ENCODE peak calls at places on chromosomes 7 and 10, in six cellular contexts. P is H1, I is neuronal stem cell, F is mesenchymal stem cell, L is H9, V is trophoblast cell. H is an unnamed sample.

GRCh38 chr7:12630615-12630884 is 56.9 kb upstream of the ARL4A start:
- DNase-seq in V (no peak), L (no peak), I (no peak), P (no peak), F (no peak), H (no peak)

GRCh38 chr7:111561909-111562732 is at the start of gene IMMP2L:
- DNase-seq in L (peak), I (peak), V (peak), P (peak), F (peak), H (peak)

GRCh38 chr7:136687693-136688322 is 180.6 kb upstream of the CHRM2 start:
- DNase-seq in V (no peak), P (no peak), F (peak), L (no peak), I (peak), H (peak)

GRCh38 chr7:111082351-111082750 is 8.6 kb upstream of the LRRN3 start:
- DNase-seq in V (no peak), P (no peak), F (peak), I (no peak), L (no peak), H (peak)

GRCh38 chr7:76338298-76339084 is 20.3 kb downstream of the YWHAG start:
- DNase-seq in V (peak), L (no peak), P (no peak), I (no peak), F (no peak), H (no peak)

GRCh38 chr10:129517680-129518057 is 50.6 kb downstream of the MGMT start:
- DNase-seq in P (no peak), V (no peak), L (no peak), I (no peak), F (no peak), H (no peak)

GRCh38 chr7:78213402-78213801 is 414.8 kb downstream of the PHTF2 start:
- DNase-seq in I (no peak), V (no peak), F (no peak), P (no peak), L (no peak), H (no peak)

GRCh38 chr7:10138087-10138854 is 835.4 kb upstream of the PHF14 start:
- DNase-seq in L (no peak), V (no peak), F (no peak), I (no peak), P (no peak), H (no peak)

GRCh38 chr7:40234046-40234445 is 99.2 kb downstream of the SUGCT start:
- DNase-seq in L (no peak), V (no peak), I (no peak), F (no peak), P (no peak), H (no peak)

GRCh38 chr10:87761892-87762291 is 56.1 kb downstream of the ATAD1 start:
- DNase-seq in F (peak), P (no peak), V (peak), L (no peak), I (no peak), H (peak)

GRCh38 chr10:84452006-84452405 is 123.6 kb downstream of the CCSER2 start:
- DNase-seq in V (no peak), P (no peak), F (peak), I (no peak), L (no peak), H (peak)

GRCh38 chr7:2006921-2007381 is 225.8 kb downstream of the MAD1L1 start:
- DNase-seq in V (no peak), P (no peak), L (peak), I (no peak), F (no peak), H (no peak)

GRCh38 chr7:114086491-114086905 is 167.7 kb upstream of the PPP1R3A start:
- DNase-seq in F (no peak), P (peak), V (no peak), L (peak), I (no peak), H (no peak)

GRCh38 chr7:108497082-108497725 is 28.7 kb downstream of the PNPLA8 start:
- DNase-seq in I (peak), V (peak), F (peak), L (no peak), P (peak), H (peak)

GRCh38 chr10:93760490-93760889 is 2.8 kb downstream of the LGI1 start:
- DNase-seq in P (no peak), I (no peak), V (no peak), F (no peak), L (no peak), H (no peak)

GRCh38 chr7:127770870-127771269 is 118.9 kb downstream of the SND1 start:
- DNase-seq in L (no peak), V (no peak), F (peak), P (no peak), I (no peak), H (peak)

GRCh38 chr7:132240262-132240661 is 336.0 kb downstream of the PLXNA4 start:
- DNase-seq in I (no peak), V (no peak), L (no peak), P (no peak), F (no peak), H (no peak)

GRCh38 chr10:121516483-121516882 is 81.8 kb downstream of the FGFR2 start:
- DNase-seq in P (no peak), V (no peak), I (no peak), L (no peak), F (no peak), H (no peak)

GRCh38 chr7:6833636-6834035 is 7.6 kb upstream of the CCZ1B start:
- DNase-seq in L (no peak), I (no peak), V (no peak), P (no peak), F (no peak), H (no peak)

GRCh38 chr7:83072576-83073517 is 89.8 kb downstream of the PCLO start:
- DNase-seq in I (no peak), P (no peak), L (no peak), V (no peak), F (no peak), H (no peak)

GRCh38 chr10:119871881-119872609 is 598 bp downstream of the MCMBP start:
- DNase-seq in P (peak), V (peak), L (peak), I (peak), F (peak), H (peak)

GRCh38 chr7:69598487-69599148 is 343 bp downstream of the AUTS2 start:
- DNase-seq in L (no peak), F (no peak), P (no peak), V (no peak), I (peak), H (no peak)

GRCh38 chr7:7424151-7424873 is 111.4 kb downstream of the COL28A1 start:
- DNase-seq in P (peak), F (peak), V (peak), I (peak), L (peak), H (peak)

GRCh38 chr7:136870799-136871487 is 2.5 kb downstream of the CHRM2 start:
- DNase-seq in F (peak), P (peak), L (peak), V (no peak), I (peak), H (no peak)

GRCh38 chr7:36387437-36388345 is 2.0 kb upstream of the ANLN start:
- DNase-seq in L (no peak), V (peak), I (no peak), P (no peak), F (no peak), H (no peak)

GRCh38 chr10:78316451-78316931 is 282.8 kb downstream of the RPS24 start:
- DNase-seq in I (no peak), F (peak), P (peak), V (no peak), L (no peak), H (peak)

GRCh38 chr7:75762350-75762917 is 9.6 kb downstream of the CCL26 start:
- DNase-seq in I (peak), L (no peak), P (no peak), V (peak), F (peak), H (peak)

GRCh38 chr7:27184342-27185012 is 555 bp downstream of the HOXA11 start:
- DNase-seq in V (no peak), P (peak), L (peak), F (peak), I (no peak), H (peak)

GRCh38 chr10:76036962-76037361 is 605.5 kb downstream of the LRMDA start:
- DNase-seq in L (no peak), P (no peak), F (no peak), I (no peak), V (no peak), H (no peak)

GRCh38 chr10:76038696-76039095 is 607.3 kb downstream of the LRMDA start:
- DNase-seq in I (no peak), L (no peak), P (no peak), V (no peak), F (no peak), H (no peak)

GRCh38 chr10:76037531-76037930 is 606.1 kb downstream of the LRMDA start:
- DNase-seq in V (peak), I (no peak), L (no peak), P (no peak), F (peak), H (no peak)

GRCh38 chr10:76040830-76041220 is 609.4 kb downstream of the LRMDA start:
- DNase-seq in I (no peak), L (no peak), F (no peak), P (no peak), V (no peak), H (no peak)

DNA sequence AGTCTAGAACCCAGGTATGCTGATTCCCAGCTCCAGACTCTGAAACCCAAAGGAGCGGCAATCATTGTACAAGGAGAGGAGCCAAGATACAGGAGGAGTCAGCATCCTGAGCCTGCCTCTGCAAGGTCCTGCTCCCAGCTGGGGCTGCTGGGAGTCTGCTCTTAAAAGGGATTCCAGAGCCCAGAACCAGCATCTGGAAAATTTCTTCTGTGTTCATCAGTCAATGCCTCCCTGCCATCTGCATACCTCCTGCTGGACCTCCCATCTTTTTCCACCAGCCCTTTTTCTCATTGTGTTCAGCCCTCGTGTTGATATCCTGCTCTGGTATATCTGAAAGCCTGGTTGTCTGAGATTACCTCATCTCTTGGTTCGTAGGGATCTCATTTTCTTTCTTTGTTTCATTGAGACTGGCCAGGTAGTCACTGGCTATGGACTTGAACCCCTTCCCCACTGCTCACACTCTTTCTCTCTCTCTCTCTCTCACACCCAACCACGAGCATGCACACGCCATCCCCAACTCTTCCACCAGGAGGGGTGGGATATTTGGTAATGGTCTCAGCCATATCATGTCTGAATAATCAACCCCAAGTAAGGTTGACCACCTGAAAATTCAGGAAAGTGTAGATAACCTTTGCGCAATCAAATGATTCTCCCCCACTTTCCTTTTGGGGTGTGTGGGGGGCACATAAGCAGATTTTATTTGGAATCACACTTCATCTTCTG is 608.8 kb downstream of the LRMDA start:
- DNase-seq in V (no peak), I (no peak), L (no peak), F (no peak), P (no peak), H (no peak)
- H3K14ac ChIP-seq in V (peak), I (no peak), L (no peak), F (no peak), P (no peak), H (no peak)

GRCh38 chr10:131174651-131175540 is 136.6 kb downstream of the TCERG1L start:
- DNase-seq in L (peak), F (no peak), P (peak), I (no peak), V (no peak), H (no peak)
- H3K14ac ChIP-seq in L (no peak), F (no peak), P (no peak), I (no peak), V (no peak), H (no peak)

GRCh38 chr7:22333680-22334141 is 23.2 kb downstream of the RAPGEF5 start:
- DNase-seq in P (no peak), V (no peak), L (no peak), F (no peak), I (no peak), H (no peak)
- H3K14ac ChIP-seq in P (no peak), V (no peak), L (peak), F (no peak), I (no peak), H (no peak)

GRCh38 chr7:22082553-22082885 is 136.8 kb upstream of the CDCA7L start:
- DNase-seq in F (no peak), V (no peak), L (no peak), P (no peak), I (no peak), H (no peak)

GRCh38 chr7:22087861-22088260 is 142.2 kb upstream of the CDCA7L start:
- DNase-seq in I (no peak), P (no peak), F (no peak), V (no peak), L (no peak), H (no peak)

GRCh38 chr7:22082886-22083710 is 137.4 kb upstream of the CDCA7L start:
- DNase-seq in V (peak), P (peak), L (peak), I (peak), F (peak), H (peak)

DNA sequence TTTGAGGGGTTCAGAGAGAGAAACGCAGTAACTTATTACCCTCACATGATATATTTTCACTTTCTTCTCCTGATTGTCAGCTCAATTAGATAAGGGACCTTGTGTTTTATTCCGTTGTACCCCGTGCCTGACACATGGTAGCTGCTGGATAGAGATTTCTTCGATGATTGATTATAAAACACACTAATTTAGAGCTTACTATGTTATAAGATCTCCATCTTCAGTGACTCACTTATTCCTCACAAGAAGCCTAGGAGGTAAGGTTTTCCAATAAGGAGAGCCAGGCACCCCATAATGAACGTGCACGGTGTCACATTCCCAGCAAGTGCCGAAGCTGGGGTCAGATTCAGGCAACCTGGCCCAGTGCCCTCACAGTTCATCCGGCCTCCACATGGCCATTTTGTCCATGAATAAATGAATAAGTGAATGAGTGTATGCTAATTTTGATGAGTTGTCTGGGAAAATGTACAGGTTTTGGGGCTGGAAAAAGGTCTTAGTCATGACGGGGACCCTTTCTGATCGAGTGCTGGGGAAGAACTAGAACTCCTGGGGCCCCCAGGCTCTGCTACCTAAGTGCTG is 138.1 kb upstream of the CDCA7L start:
- DNase-seq in L (no peak), F (no peak), I (no peak), V (no peak), P (no peak), H (no peak)
- H3K14ac ChIP-seq in L (no peak), F (no peak), I (no peak), V (no peak), P (no peak), H (peak)

GRCh38 chr10:23189024-23189423 is 3.1 kb upstream of the PTF1A start:
- DNase-seq in L (no peak), V (no peak), P (no peak), I (no peak), F (no peak), H (no peak)
- H3K14ac ChIP-seq in L (no peak), V (no peak), P (no peak), I (no peak), F (no peak), H (no peak)

GRCh38 chr10:77114181-77114821 is 523.3 kb downstream of the KCNMA1 start:
- DNase-seq in I (no peak), L (peak), F (no peak), V (no peak), P (peak), H (no peak)
- H3K14ac ChIP-seq in I (no peak), L (no peak), F (no peak), V (no peak), P (no peak), H (no peak)

GRCh38 chr7:94476251-94476840 is 33.3 kb upstream of the CASD1 start:
- DNase-seq in L (no peak), F (no peak), I (no peak), P (no peak), V (peak), H (no peak)
- H3K14ac ChIP-seq in L (no peak), F (no peak), I (no peak), P (no peak), V (no peak), H (no peak)

DNA sequence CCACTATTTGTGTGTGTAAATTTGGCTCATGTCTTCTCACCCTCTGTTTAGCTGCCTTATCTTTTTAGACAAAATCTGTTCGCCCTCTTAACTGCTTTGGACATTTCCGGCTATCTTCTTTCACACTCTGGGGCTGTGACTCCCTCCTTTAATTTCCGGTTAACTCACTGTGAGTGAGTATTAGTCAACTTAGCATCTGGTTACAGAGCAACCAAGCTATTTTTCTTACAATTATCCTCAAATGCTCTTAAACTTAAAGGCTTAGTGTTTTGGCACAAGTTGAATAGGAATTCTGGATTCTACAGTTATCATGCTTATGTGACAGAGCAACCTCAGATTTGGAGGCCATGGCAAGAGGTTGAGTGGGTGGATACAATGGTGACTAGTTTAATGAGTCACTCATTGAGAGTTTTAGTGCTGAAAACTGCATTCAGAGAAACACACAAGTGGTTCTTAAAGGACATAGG is 177.6 kb upstream of the SEMA3A start:
- DNase-seq in I (no peak), F (peak), L (no peak), P (no peak), V (no peak), H (peak)
- H3K14ac ChIP-seq in I (no peak), F (no peak), L (no peak), P (no peak), V (no peak), H (peak)

GRCh38 chr7:128989961-128990360 is 52.2 kb downstream of the IRF5 start:
- DNase-seq in V (peak), F (no peak), I (no peak), L (no peak), P (no peak), H (peak)

GRCh38 chr7:128988372-128988771 is 50.6 kb downstream of the IRF5 start:
- DNase-seq in I (no peak), F (no peak), P (no peak), L (no peak), V (no peak), H (no peak)

GRCh38 chr7:128997161-128997560 is 57.8 kb downstream of the TNPO3 start:
- DNase-seq in V (no peak), P (no peak), I (no peak), F (no peak), L (no peak), H (no peak)

DNA sequence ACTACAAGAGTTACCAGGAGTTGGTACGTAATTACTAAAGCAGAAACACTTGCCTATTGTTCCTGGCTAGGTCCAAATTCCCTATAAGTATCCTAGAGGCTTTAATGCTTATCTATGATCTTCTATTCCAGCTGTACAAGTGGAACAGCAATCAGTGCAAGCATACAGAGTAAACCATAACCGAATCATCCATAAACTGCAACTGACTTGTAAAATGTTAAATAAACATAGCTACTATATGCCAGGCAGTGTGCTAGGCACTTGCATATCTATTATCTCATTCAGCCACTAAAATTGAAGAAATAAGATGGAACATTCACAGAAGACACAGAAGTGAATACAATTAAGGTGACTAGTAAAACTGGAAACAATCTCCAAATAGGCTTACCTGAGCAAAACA is 55.7 kb downstream of the IRF5 start:
- DNase-seq in F (no peak), P (no peak), I (no peak), V (no peak), L (no peak), H (no peak)
- H3K14ac ChIP-seq in F (no peak), P (no peak), I (no peak), V (no peak), L (no peak), H (no peak)